ENCODE peak calls at places on chromosome 17, in six cellular contexts. L is GM23338, M is PC-9, O is fibroblast of lung, Z is PC-3, Q is HCT116. G is an unnamed sample.

GRCh38 chr17:30472238-30472890 is 4.8 kb upstream of the GOSR1 start:
- DNase-seq in Q (no peak), Z (no peak), O (no peak), L (no peak), M (no peak), G (no peak)

GRCh38 chr17:79941088-79942010 is 94.3 kb downstream of the TBC1D16 start:
- DNase-seq in Z (no peak), Q (no peak), L (no peak), M (no peak), O (no peak), G (no peak)

GRCh38 chr17:82848022-82848592 is 8.3 kb upstream of the ZNF750 start:
- DNase-seq in Q (no peak), O (peak; percentile 82), Z (no peak), M (peak; percentile 77), L (no peak), G (no peak)

GRCh38 chr17:10162034-10162433 is 36.4 kb downstream of the GAS7 start:
- DNase-seq in Q (no peak), M (no peak), L (no peak), O (no peak), Z (no peak), G (no peak)

GRCh38 chr17:17111401-17112393 is 69.4 kb downstream of the MPRIP start:
- DNase-seq in M (no peak), Q (no peak), Z (no peak), L (no peak), O (no peak), G (no peak)

GRCh38 chr17:6159541-6160187 is 89.5 kb downstream of the WSCD1 start:
- DNase-seq in M (no peak), Q (no peak), O (no peak), L (no peak), Z (no peak), G (no peak)

GRCh38 chr17:68289473-68289872 is 1.5 kb downstream of the SLC16A6 start:
- DNase-seq in M (no peak), Z (peak; percentile 64), L (no peak), O (no peak), Q (no peak), G (no peak)

GRCh38 chr17:11636771-11637170 is 38.5 kb downstream of the DNAH9 start:
- DNase-seq in M (no peak), L (no peak), O (no peak), Q (no peak), Z (no peak), G (no peak)

GRCh38 chr17:10226930-10227695 is 28.7 kb upstream of the GAS7 start:
- DNase-seq in L (peak; percentile 82), M (peak; percentile 30), Z (peak; percentile 31), Q (peak; percentile 23), O (peak; percentile 34), G (peak; percentile 44)

GRCh38 chr17:45581860-45582259 is 91.3 kb upstream of the PLEKHM1 start:
- DNase-seq in L (no peak), O (no peak), M (no peak), Q (no peak), Z (no peak), G (no peak)

GRCh38 chr17:27531469-27531948 is 75.3 kb downstream of the KSR1 start:
- DNase-seq in L (no peak), Q (no peak), M (no peak), Z (no peak), O (no peak), G (no peak)

GRCh38 chr17:34579017-34579946 is at the start of gene TMEM132E:
- DNase-seq in Q (no peak), Z (no peak), L (peak; percentile 82), M (no peak), O (peak; percentile 4), G (no peak)

GRCh38 chr17:42101513-42102292 is 3.4 kb upstream of the ZNF385C start:
- DNase-seq in L (peak; percentile 88), Z (peak; percentile 51), O (peak; percentile 60), Q (peak; percentile 61), M (peak; percentile 56), G (peak; percentile 56)

GRCh38 chr17:63774982-63775290 is 966 bp downstream of the DDX42 start:
- DNase-seq in M (no peak), Z (peak; percentile 32), O (peak; percentile 22), Q (no peak), L (peak; percentile 8), G (no peak)

GRCh38 chr17:50359005-50359699 is 13.2 kb downstream of the XYLT2 start:
- DNase-seq in Z (no peak), L (no peak), M (no peak), Q (no peak), O (no peak), G (no peak)

GRCh38 chr17:61467416-61468262 is 15.4 kb downstream of the TBX4 start:
- DNase-seq in L (peak; percentile 79), O (peak; percentile 58), M (peak; percentile 45), Q (peak; percentile 59), Z (peak; percentile 59), G (peak; percentile 9)
- TF ChIP-seq EZH2 in L (no peak), O (no peak), M (no peak), Q (no peak), Z (no peak), G (no peak)

GRCh38 chr17:81488276-81488860 is 24.2 kb downstream of the ACTG1 start:
- DNase-seq in Q (no peak), M (no peak), L (peak; percentile 41), O (no peak), Z (no peak), G (no peak)

GRCh38 chr17:81489986-81490598 is 22.5 kb downstream of the ACTG1 start:
- DNase-seq in L (no peak), Q (no peak), Z (no peak), M (no peak), O (no peak), G (no peak)

GRCh38 chr17:81490599-81490992 is 22.0 kb downstream of the ACTG1 start:
- DNase-seq in Z (no peak), L (no peak), O (no peak), M (no peak), Q (no peak), G (no peak)

GRCh38 chr17:81487487-81488275 is 24.9 kb downstream of the ACTG1 start:
- DNase-seq in Z (peak; percentile 84), O (peak; percentile 62), M (peak; percentile 76), L (peak; percentile 78), Q (no peak), G (peak; percentile 91)

DNA sequence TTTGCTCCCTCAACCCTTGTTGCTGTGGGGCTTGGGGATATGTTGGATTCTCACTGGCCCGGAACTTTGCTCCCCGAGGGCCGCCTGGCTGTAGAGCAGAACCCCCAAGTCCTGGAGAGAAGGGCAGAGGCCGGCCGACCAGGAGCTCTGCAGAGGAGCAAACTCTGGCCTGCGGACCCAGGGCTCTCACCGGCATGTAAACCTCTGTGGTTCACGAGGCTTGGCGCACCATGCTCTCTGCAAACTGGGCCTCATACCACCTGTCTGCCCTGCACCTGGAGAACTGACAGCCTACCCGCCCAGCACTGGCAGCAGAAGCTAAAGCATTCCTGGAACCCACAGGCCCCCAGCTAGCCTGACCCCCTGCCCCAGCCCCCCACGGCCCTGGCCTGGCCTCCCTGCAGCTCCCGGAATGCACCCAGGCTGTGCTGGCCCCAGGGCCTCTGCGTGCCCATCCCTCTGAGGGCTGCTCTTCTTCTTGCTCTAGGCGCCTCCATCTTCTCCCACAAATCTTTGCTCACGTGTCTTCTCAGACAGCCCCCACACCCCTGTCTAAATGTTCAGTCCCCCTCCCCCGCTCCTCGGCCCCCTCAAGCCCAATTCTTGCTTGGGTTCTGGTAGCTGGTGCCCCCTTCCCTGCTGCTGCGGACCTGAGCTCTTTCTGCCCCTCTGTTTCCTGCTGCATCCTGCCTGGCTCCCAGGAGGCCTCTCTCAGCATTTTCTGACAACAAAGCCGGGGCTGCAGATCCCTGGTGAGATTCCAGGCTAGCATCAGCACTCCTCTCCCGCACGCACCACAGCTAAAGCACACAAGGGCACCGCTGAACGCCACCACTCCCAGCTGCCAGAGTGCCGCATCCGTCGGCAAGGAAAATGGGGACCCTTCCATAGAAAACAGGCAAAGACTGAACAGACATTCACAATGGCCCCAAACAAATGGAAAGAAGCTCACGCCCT is 23.3 kb downstream of the ACTG1 start:
- DNase-seq in O (no peak), Z (no peak), M (no peak), L (peak; percentile 68), Q (no peak), G (peak; percentile 70)
- H3K4me3 ChIP-seq in O (no peak overlapping the region), Z (no peak overlapping the region), M (no peak overlapping the region), L (peak overlapping the region; percentile 37), Q (peak overlapping the region; percentile 73), G (no peak overlapping the region)

DNA sequence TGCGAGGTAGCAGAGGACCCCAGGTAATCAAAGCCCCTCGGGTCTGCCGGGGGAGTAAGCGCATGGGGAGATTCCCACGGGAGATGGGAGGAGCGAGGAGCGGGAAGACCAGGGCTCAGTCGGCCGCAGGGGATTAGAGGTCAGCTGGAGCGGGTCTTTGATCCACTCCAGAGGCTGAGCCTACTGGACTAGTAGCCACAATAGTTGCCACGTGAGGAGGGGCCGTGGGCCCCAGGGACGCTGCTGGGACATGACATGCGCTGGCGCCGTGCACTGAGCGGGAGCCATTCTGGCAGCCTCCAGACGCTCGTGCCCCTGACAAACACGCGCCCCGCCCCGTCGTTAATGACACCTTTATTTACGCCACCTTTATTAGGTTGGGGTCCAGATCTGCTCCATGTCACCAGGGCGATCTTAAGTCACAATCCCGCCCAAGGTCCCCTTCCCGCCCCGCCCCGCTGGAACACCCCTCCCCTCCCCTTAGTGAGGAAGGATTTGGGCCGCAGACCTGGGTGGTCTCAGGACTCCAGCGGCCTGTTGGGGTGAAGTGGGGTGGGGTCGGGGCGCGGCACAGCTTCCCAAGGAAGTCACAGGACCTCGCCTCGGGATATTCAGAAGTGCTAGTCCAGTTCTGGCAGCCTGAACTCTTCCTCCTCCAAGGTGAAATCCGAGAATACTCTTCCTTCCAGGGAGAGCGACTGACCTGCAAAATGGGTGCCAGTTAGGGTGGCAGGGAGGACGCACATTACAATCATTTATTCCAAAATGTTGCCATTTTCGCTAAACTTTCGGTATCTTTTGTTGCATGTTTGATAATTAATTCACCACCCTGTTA is 15.0 kb downstream of the PPY start:
- DNase-seq in O (no peak), Q (no peak), L (no peak), M (no peak), Z (peak; percentile 36), G (no peak)
- TF ChIP-seq EZH2 in O (no peak), Q (no peak), L (peak; percentile 33), M (no peak), Z (no peak), G (no peak)

GRCh38 chr17:1975573-1975972 is 49.6 kb downstream of the RTN4RL1 start:
- DNase-seq in L (no peak), M (no peak), O (no peak), Z (no peak), Q (no peak), G (no peak)
- H3K4me3 ChIP-seq in L (no peak overlapping the region), M (no peak overlapping the region), O (no peak overlapping the region), Z (no peak overlapping the region), Q (no peak overlapping the region), G (no peak overlapping the region)

GRCh38 chr17:49224198-49224996 is 6.2 kb downstream of the PHOSPHO1 start:
- DNase-seq in Z (no peak), Q (no peak), L (peak; percentile 80), M (peak; percentile 20), O (no peak), G (no peak)
- TF ChIP-seq EZH2 in Z (peak; percentile 73), Q (no peak), L (peak; percentile 25), M (no peak), O (peak; percentile 78), G (no peak)

GRCh38 chr17:81481815-81482505 is 30.6 kb downstream of the ACTG1 start:
- DNase-seq in O (no peak), L (no peak), Q (no peak), M (no peak), Z (no peak), G (no peak)
- H3K4me3 ChIP-seq in O (no peak overlapping the region), L (peak overlapping the region; percentile 53), Q (no peak overlapping the region), M (no peak overlapping the region), Z (no peak overlapping the region), G (peak overlapping the region; percentile 47)

GRCh38 chr17:76239538-76240274 is 587 bp downstream of the RNF157 start:
- DNase-seq in Z (no peak), L (peak; percentile 45), O (no peak), Q (no peak), M (no peak), G (no peak)
- TF ChIP-seq EZH2 in Z (no peak), L (peak; percentile 36), O (peak; percentile 90), Q (no peak), M (no peak), G (peak; percentile 80)

GRCh38 chr17:77471984-77472836 is 331.4 kb downstream of the SEC14L1 start:
- DNase-seq in Q (no peak), O (peak; percentile 90), M (peak; percentile 27), Z (no peak), L (peak; percentile 86), G (peak; percentile 98)
- H3K4me3 ChIP-seq in Q (no peak overlapping the region), O (no peak overlapping the region), M (no peak overlapping the region), Z (no peak overlapping the region), L (no peak overlapping the region), G (peak overlapping the region; percentile 34)